ENCODE peak calls at places on chromosomes 7 and 10, in four cellular contexts. W is A673, D is hepatocyte, H is neural progenitor cell. T is an unnamed sample.

GRCh38 chr10:89217057-89217990 is 10.2 kb upstream of the CH25H start:
- DNase-seq in H (peak; percentile 65), D (peak; percentile 74), W (peak; percentile 80), T (peak; percentile 75)

GRCh38 chr10:85548038-85548437 is 818.6 kb downstream of the GRID1 start:
- DNase-seq in D (peak; percentile 57), W (peak; percentile 57), H (peak; percentile 49), T (peak; percentile 67)

GRCh38 chr7:4445777-4446176 is 236.3 kb upstream of the FOXK1 start:
- DNase-seq in H (no peak), D (no peak), W (no peak), T (no peak)

GRCh38 chr10:127407551-127407950 is 141.6 kb upstream of the NPS start:
- DNase-seq in W (peak; percentile 4), D (no peak), H (no peak), T (no peak)

GRCh38 chr7:149027055-149027454 is 1.2 kb downstream of the PDIA4 start:
- DNase-seq in H (no peak), D (no peak), W (peak; percentile 55), T (peak; percentile 22)

GRCh38 chr10:58868736-58869435 is 307.6 kb upstream of the PHYHIPL start:
- DNase-seq in H (no peak), D (no peak), W (no peak), T (no peak)

GRCh38 chr7:16747095-16747494 is 6.5 kb upstream of the TSPAN13 start:
- DNase-seq in W (no peak), H (no peak), D (no peak), T (no peak)

GRCh38 chr7:73606801-73607691 is 17.3 kb downstream of the MLXIPL start:
- DNase-seq in H (peak; percentile 94), D (peak; percentile 77), W (peak; percentile 84), T (peak; percentile 21)

GRCh38 chr10:97180367-97180763 is 5.4 kb downstream of the SLIT1 start:
- DNase-seq in W (no peak), H (no peak), D (no peak), T (no peak)

GRCh38 chr10:109899578-109900355 is 23.5 kb downstream of the XPNPEP1 start:
- DNase-seq in W (no peak), D (no peak), H (no peak), T (no peak)

GRCh38 chr7:155371884-155372781 is 74.5 kb downstream of the INSIG1 start:
- DNase-seq in D (peak; percentile 51), H (peak; percentile 38), W (no peak), T (peak; percentile 36)

GRCh38 chr7:149750122-149750845 is 23.1 kb downstream of the ZNF467 start:
- DNase-seq in W (no peak), H (no peak), D (no peak), T (no peak)

GRCh38 chr7:64882341-64883112 is 20.5 kb upstream of the ZNF273 start:
- DNase-seq in D (no peak), H (no peak), W (peak; percentile 62), T (no peak)

GRCh38 chr7:101555921-101556275 is 73.2 kb downstream of the MYL10 start:
- DNase-seq in W (no peak), D (no peak), H (no peak), T (no peak)

GRCh38 chr10:132690821-132691610 is 94.9 kb downstream of the NKX6-2 start:
- DNase-seq in W (no peak), D (no peak), H (no peak), T (no peak)

GRCh38 chr10:60032723-60033122 is 126.4 kb upstream of the CCDC6 start:
- DNase-seq in H (peak; percentile 32), W (peak; percentile 73), D (peak; percentile 68), T (peak; percentile 42)

GRCh38 chr10:16519908-16520861 is 1.5 kb downstream of the C1QL3 start:
- DNase-seq in H (peak; percentile 35), W (no peak), D (peak; percentile 8), T (no peak)

GRCh38 chr10:28679941-28680752 is 2.8 kb downstream of the BAMBI start:
- DNase-seq in H (peak; percentile 41), D (peak; percentile 54), W (peak; percentile 71), T (no peak)

GRCh38 chr10:35821339-35821911 is 179.3 kb upstream of the FZD8 start:
- DNase-seq in H (no peak), D (no peak), W (peak; percentile 28), T (no peak)

GRCh38 chr7:13794581-13794980 is 194.9 kb downstream of the ETV1 start:
- DNase-seq in H (no peak), D (no peak), W (no peak), T (no peak)

GRCh38 chr7:24354456-24354855 is 70.5 kb downstream of the NPY start:
- DNase-seq in W (no peak), H (no peak), D (no peak), T (no peak)

GRCh38 chr7:131106681-131107342 is 220.9 kb upstream of the MKLN1 start:
- DNase-seq in H (peak; percentile 56), W (peak; percentile 56), D (peak; percentile 50), T (peak; percentile 68)

GRCh38 chr7:93799750-93800357 is 90.7 kb downstream of the TFPI2 start:
- DNase-seq in H (peak; percentile 13), D (peak; percentile 18), W (peak; percentile 28), T (peak; percentile 33)

GRCh38 chr10:4450981-4451501 is 375.0 kb upstream of the AKR1E2 start:
- DNase-seq in W (peak; percentile 41), H (no peak), D (no peak), T (no peak)

GRCh38 chr10:106836923-106837322 is 327.6 kb downstream of the SORCS1 start:
- DNase-seq in W (peak; percentile 64), H (no peak), D (no peak), T (peak; percentile 86)

GRCh38 chr10:22054946-22055345 is 51.4 kb upstream of the DNAJC1 start:
- DNase-seq in W (peak; percentile 19), D (no peak), H (no peak), T (no peak)

GRCh38 chr10:1638889-1639418 is 98.4 kb downstream of the ADARB2 start:
- DNase-seq in W (no peak), D (no peak), H (no peak), T (no peak)

GRCh38 chr10:48302515-48303476 is 3.7 kb upstream of the MAPK8 start:
- DNase-seq in D (no peak), W (no peak), H (no peak), T (peak; percentile 31)

GRCh38 chr10:72525277-72525676 is 100.6 kb downstream of the MICU1 start:
- DNase-seq in H (no peak), D (peak; percentile 56), W (peak; percentile 23), T (no peak)

GRCh38 chr7:5426226-5426475 is 2.5 kb upstream of the TNRC18 start:
- DNase-seq in W (no peak), H (no peak), D (no peak), T (no peak)

GRCh38 chr7:73770002-73770859 is at the start of gene CLDN3:
- DNase-seq in H (peak; percentile 88), D (peak; percentile 94), W (no peak), T (no peak)

GRCh38 chr10:100600218-100600617 is 64.5 kb downstream of the HIF1AN start:
- DNase-seq in D (no peak), H (no peak), W (no peak), T (no peak)
- H3K27me3 ChIP-seq in D (peaks cover 16% of the 10 kb centered on the region), H (peaks cover 92% of the 10 kb centered on the region), W (peaks cover under 1% of the 10 kb centered on the region), T (no peaks in the 10 kb centered on the region)

GRCh38 chr7:157001920-157002818 is 8.3 kb downstream of the MNX1 start:
- DNase-seq in D (no peak), H (peak; percentile 33), W (no peak), T (peak; percentile 4)

GRCh38 chr7:156998988-156999610 is 11.4 kb downstream of the MNX1 start:
- DNase-seq in H (peak; percentile 63), D (no peak), W (no peak), T (no peak)

GRCh38 chr7:157000741-157001653 is 9.5 kb downstream of the MNX1 start:
- DNase-seq in D (no peak), H (peak; percentile 38), W (no peak), T (peak; percentile 5)

GRCh38 chr7:157000047-157000726 is 10.3 kb downstream of the MNX1 start:
- DNase-seq in H (peak; percentile 46), D (no peak), W (no peak), T (peak; percentile 54)

DNA sequence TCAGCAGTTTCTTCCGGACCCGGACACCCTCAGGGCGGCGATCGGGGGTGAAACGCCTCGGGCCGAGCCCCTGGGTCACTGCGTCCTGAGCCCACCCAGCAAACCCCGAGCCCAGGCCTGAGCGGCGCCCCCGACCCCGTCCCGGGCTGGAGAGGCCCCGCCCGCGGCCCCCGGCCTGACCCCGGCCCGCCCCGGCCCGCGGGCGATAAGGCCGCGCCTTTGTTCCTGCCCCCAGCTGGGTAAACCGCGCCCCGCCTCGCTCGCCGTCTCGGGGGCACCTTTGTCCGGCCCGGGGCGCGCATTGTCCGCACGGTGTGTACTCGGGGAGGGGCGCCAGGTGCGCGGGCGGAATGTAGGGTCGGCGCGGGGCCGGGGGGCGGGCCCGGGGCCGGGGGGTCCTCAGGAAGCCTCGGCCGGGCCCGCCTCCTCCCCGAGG is 10.8 kb downstream of the MNX1 start:
- DNase-seq in D (no peak), W (no peak), H (peak; percentile 74), T (no peak)
- TF ChIP-seq EZH2 in D (no peak), W (peak; percentile 92), H (peak; percentile 90), T (no peak)

GRCh38 chr10:23196201-23196600 is 4.1 kb downstream of the PTF1A start:
- DNase-seq in W (no peak), D (no peak), H (no peak), T (no peak)
- H3K27me3 ChIP-seq in W (peaks cover 99% of the 10 kb centered on the region), D (peaks cover 94% of the 10 kb centered on the region), H (peaks cover 100% of the 10 kb centered on the region), T (no peaks in the 10 kb centered on the region)

GRCh38 chr10:99234067-99234738 is 1.4 kb downstream of the HPSE2 start:
- DNase-seq in D (peak; percentile 71), W (peak; percentile 37), H (peak; percentile 79), T (peak; percentile 94)
- TF ChIP-seq EZH2 in D (peak; percentile 92), W (peak; percentile 85), H (peak; percentile 80), T (no peak)

GRCh38 chr7:132383962-132384361 is 192.3 kb downstream of the PLXNA4 start:
- DNase-seq in D (no peak), H (no peak), W (no peak), T (no peak)
- H3K27me3 ChIP-seq in D (no peaks in the 10 kb centered on the region), H (peaks cover 6% of the 10 kb centered on the region), W (peaks cover 38% of the 10 kb centered on the region), T (no peaks in the 10 kb centered on the region)

DNA sequence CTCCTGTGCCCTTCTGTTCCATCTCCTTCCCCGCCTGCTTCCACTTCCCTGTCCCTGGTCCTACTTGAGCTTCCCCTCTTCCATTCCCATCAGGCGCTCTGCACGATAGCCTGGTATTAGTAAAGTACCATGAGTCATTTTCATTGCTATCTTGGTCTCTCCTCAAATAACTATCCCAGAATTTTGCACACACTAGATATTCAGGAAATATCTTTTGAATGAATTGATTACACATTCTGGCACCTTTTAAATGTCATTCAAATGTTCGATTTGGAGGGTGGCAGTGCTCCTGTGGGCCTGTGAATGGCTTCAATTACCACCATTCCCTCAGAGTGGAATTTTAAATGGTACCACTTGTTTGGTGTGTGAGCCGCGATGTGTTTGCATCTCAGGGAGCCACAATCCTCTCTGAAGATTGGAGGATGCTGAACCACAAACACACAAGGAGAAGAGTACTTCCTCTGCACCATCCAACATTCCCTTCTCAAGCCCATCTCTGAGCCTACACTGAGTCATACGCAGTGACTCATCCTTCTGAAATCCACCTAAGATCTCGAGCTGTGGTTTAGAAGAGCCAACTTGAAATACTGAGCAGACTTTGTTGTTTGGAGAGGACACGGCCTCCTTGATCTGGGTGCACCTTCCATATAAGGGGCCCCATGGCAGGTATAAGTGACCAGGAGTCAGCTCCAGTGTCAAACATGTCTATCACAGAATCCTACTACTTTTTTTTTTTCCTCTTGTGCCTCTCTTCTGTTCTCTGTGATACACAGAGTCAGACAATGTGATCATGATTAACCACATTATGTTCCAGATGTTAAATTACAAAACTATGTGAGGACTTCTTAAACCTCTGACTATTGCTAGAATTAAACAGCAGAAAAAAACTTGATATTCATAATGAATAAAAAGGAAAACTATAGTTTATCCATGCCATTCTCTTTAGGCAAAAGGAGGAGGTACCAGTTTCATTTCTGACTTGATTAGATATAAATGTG is 81.9 kb downstream of the BMPER start:
- DNase-seq in D (peak; percentile 71), H (no peak), W (peak; percentile 88), T (no peak)
- TF ChIP-seq EZH2 in D (no peak), H (no peak), W (no peak), T (no peak)

T was measured in MM.1S.